ENCODE peak calls at places on chromosomes 13 and 19, in eight cellular contexts. One of them, this sample, is unnamed.

GRCh38 chr13:23941216-23941615 is 43.9 kb upstream of the C1QTNF9B start:
- DNase-seq in stimulated activated CD4-positive, alpha-beta T cell treated with anti-CD3 and anti-CD28 coated beads, TNF-alpha, amount 100 ng/mL, for 1 hour: no peak
- DNase-seq in cardiac muscle cell: no peak
- DNase-seq in AG10803: no peak
- DNase-seq in iris pigment epithelial cell: no peak
- DNase-seq in RPMI8226: no peak
- DNase-seq in NB4: no peak
- DNase-seq in T-cell: no peak
- DNase-seq in this sample: no peak

GRCh38 chr13:41675306-41675705 is 218.0 kb downstream of the RGCC start:
- DNase-seq in stimulated activated CD4-positive, alpha-beta T cell treated with anti-CD3 and anti-CD28 coated beads, TNF-alpha, amount 100 ng/mL, for 1 hour: no peak
- DNase-seq in cardiac muscle cell: no peak
- DNase-seq in AG10803: peak; percentile 75
- DNase-seq in iris pigment epithelial cell: peak; percentile 55
- DNase-seq in RPMI8226: no peak
- DNase-seq in NB4: no peak
- DNase-seq in T-cell: no peak
- DNase-seq in this sample: peak; percentile 75

GRCh38 chr19:3479177-3479818 is 1.0 kb downstream of the SMIM24 start:
- DNase-seq in stimulated activated CD4-positive, alpha-beta T cell treated with anti-CD3 and anti-CD28 coated beads, TNF-alpha, amount 100 ng/mL, for 1 hour: no peak
- DNase-seq in cardiac muscle cell: peak; percentile 29
- DNase-seq in AG10803: no peak
- DNase-seq in iris pigment epithelial cell: no peak
- DNase-seq in RPMI8226: peak; percentile 72
- DNase-seq in NB4: peak; percentile 64
- DNase-seq in T-cell: peak; percentile 43
- DNase-seq in this sample: no peak

GRCh38 chr19:2517881-2518601 is 42.1 kb downstream of the GADD45B start:
- DNase-seq in stimulated activated CD4-positive, alpha-beta T cell treated with anti-CD3 and anti-CD28 coated beads, TNF-alpha, amount 100 ng/mL, for 1 hour: no peak
- DNase-seq in cardiac muscle cell: peak; percentile 49
- DNase-seq in AG10803: peak; percentile 9
- DNase-seq in iris pigment epithelial cell: peak; percentile 36
- DNase-seq in RPMI8226: no peak
- DNase-seq in NB4: no peak
- DNase-seq in T-cell: no peak
- DNase-seq in this sample: no peak

GRCh38 chr13:45728759-45729158 is 26.6 kb downstream of the CBY2 start:
- DNase-seq in stimulated activated CD4-positive, alpha-beta T cell treated with anti-CD3 and anti-CD28 coated beads, TNF-alpha, amount 100 ng/mL, for 1 hour: no peak
- DNase-seq in cardiac muscle cell: peak; percentile 46
- DNase-seq in AG10803: no peak
- DNase-seq in iris pigment epithelial cell: no peak
- DNase-seq in RPMI8226: peak; percentile 61
- DNase-seq in NB4: peak; percentile 51
- DNase-seq in T-cell: no peak
- DNase-seq in this sample: peak; percentile 4

GRCh38 chr19:29483944-29484581 is 41.7 kb upstream of the VSTM2B start:
- DNase-seq in stimulated activated CD4-positive, alpha-beta T cell treated with anti-CD3 and anti-CD28 coated beads, TNF-alpha, amount 100 ng/mL, for 1 hour: no peak
- DNase-seq in cardiac muscle cell: no peak
- DNase-seq in AG10803: no peak
- DNase-seq in iris pigment epithelial cell: no peak
- DNase-seq in RPMI8226: no peak
- DNase-seq in NB4: no peak
- DNase-seq in T-cell: no peak
- DNase-seq in this sample: no peak

GRCh38 chr19:43532571-43532961 is 422 bp upstream of the ZNF575 start:
- DNase-seq in stimulated activated CD4-positive, alpha-beta T cell treated with anti-CD3 and anti-CD28 coated beads, TNF-alpha, amount 100 ng/mL, for 1 hour: no peak
- DNase-seq in cardiac muscle cell: no peak
- DNase-seq in AG10803: no peak
- DNase-seq in iris pigment epithelial cell: no peak
- DNase-seq in RPMI8226: no peak
- DNase-seq in NB4: no peak
- DNase-seq in T-cell: no peak
- DNase-seq in this sample: no peak

GRCh38 chr13:80133631-80134083 is 207.3 kb downstream of the SPRY2 start:
- DNase-seq in stimulated activated CD4-positive, alpha-beta T cell treated with anti-CD3 and anti-CD28 coated beads, TNF-alpha, amount 100 ng/mL, for 1 hour: no peak
- DNase-seq in cardiac muscle cell: no peak
- DNase-seq in AG10803: no peak
- DNase-seq in iris pigment epithelial cell: no peak
- DNase-seq in RPMI8226: no peak
- DNase-seq in NB4: no peak
- DNase-seq in T-cell: no peak
- DNase-seq in this sample: no peak

GRCh38 chr19:30154410-30154809 is 212.4 kb downstream of the URI1 start:
- DNase-seq in stimulated activated CD4-positive, alpha-beta T cell treated with anti-CD3 and anti-CD28 coated beads, TNF-alpha, amount 100 ng/mL, for 1 hour: no peak
- DNase-seq in cardiac muscle cell: no peak
- DNase-seq in AG10803: no peak
- DNase-seq in iris pigment epithelial cell: no peak
- DNase-seq in RPMI8226: no peak
- DNase-seq in NB4: no peak
- DNase-seq in T-cell: no peak
- DNase-seq in this sample: no peak

This sample was measured in fibroblast of pulmonary artery.